ENCODE peak calls at places on chromosomes 3 and 15, in four cellular contexts. R is stomach, T is breast epithelium, N is spleen. L is an unnamed sample.

GRCh38 chr3:147890114-147890513 is 480.9 kb downstream of the ZIC1 start:
- DNase-seq in R (no peak), T (no peak), N (no peak), L (no peak)

GRCh38 chr15:64521201-64521600 is 60.8 kb downstream of the ZNF609 start:
- DNase-seq in N (no peak), R (no peak), T (peak; percentile 73), L (peak; percentile 39)

GRCh38 chr3:193928354-193929209 is 207.4 kb upstream of the HES1 start:
- DNase-seq in R (no peak), T (no peak), N (no peak), L (no peak)

GRCh38 chr15:70906842-70907241 is 14.2 kb downstream of the LRRC49 start:
- DNase-seq in N (no peak), R (no peak), T (no peak), L (no peak)

GRCh38 chr3:169913270-169913780 is 2.0 kb downstream of the SAMD7 start:
- DNase-seq in N (no peak), T (no peak), R (no peak), L (no peak)

GRCh38 chr3:12966847-12967750 is 106.1 kb downstream of the IQSEC1 start:
- DNase-seq in T (no peak), N (no peak), R (no peak), L (no peak)

GRCh38 chr3:169153614-169154013 is 509.9 kb downstream of the MECOM start:
- DNase-seq in T (no peak), R (no peak), N (no peak), L (no peak)

GRCh38 chr3:160653514-160653913 is 23.4 kb upstream of the ARL14 start:
- DNase-seq in T (no peak), N (no peak), R (no peak), L (no peak)

GRCh38 chr3:16203031-16203430 is 28.6 kb downstream of the GALNT15 start:
- DNase-seq in T (no peak), R (no peak), N (no peak), L (no peak)

GRCh38 chr3:99499235-99499798 is 139.1 kb upstream of the COL8A1 start:
- DNase-seq in R (peak; percentile 27), N (no peak), T (no peak), L (no peak)

GRCh38 chr15:39666671-39667070 is 85.8 kb downstream of the THBS1 start:
- DNase-seq in R (no peak), N (no peak), T (no peak), L (no peak)

GRCh38 chr15:29822685-29823459 is 604 bp upstream of the TJP1 start:
- DNase-seq in T (peak; percentile 59), R (peak; percentile 72), N (no peak), L (peak; percentile 57)

GRCh38 chr3:110414851-110415250 is 656.8 kb upstream of the NECTIN3 start:
- DNase-seq in R (no peak), N (no peak), T (no peak), L (no peak)

GRCh38 chr15:72197460-72198409 is at the start of gene GRAMD2A:
- DNase-seq in N (peak; percentile 73), R (peak; percentile 43), T (no peak), L (no peak)

GRCh38 chr3:156480949-156481348 is 74.0 kb downstream of the SSR3 start:
- DNase-seq in R (no peak), N (no peak), T (no peak), L (no peak)

GRCh38 chr3:156483961-156484787 is 70.7 kb downstream of the SSR3 start:
- DNase-seq in R (no peak), T (no peak), N (no peak), L (no peak)

GRCh38 chr3:156479574-156479973 is 75.3 kb downstream of the SSR3 start:
- DNase-seq in R (no peak), T (no peak), N (no peak), L (no peak)

GRCh38 chr3:156483002-156483401 is 71.9 kb downstream of the SSR3 start:
- DNase-seq in N (no peak), T (no peak), R (no peak), L (no peak)

DNA sequence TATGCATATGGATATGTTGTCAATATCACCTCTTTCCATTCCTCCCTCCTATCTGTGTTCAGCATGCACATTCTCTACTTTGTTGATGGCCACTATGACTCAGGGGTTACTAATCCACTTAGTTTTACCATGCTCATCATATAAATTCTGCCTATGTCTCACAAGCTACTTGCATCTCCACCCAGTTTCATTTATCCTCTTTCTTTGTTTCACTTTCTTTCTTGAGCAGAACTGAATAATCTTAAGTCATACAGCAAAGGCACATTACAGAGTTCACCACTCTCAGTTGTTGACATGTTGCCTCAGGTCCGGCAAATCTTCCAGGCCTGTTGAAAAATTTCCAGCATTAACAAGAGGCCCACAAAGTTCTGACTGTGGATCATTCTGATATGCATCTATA is 71.5 kb downstream of the SSR3 start:
- DNase-seq in R (no peak), T (no peak), N (no peak), L (no peak)
- TF ChIP-seq POLR2AphosphoS5 in R (peak; percentile 26), T (no peak), N (no peak), L (no peak)

GRCh38 chr3:63364495-63364894 is 86.4 kb downstream of the SYNPR start:
- DNase-seq in R (no peak), T (no peak), N (no peak), L (no peak)

GRCh38 chr3:63370094-63370493 is 92.0 kb downstream of the SYNPR start:
- DNase-seq in N (no peak), R (no peak), T (no peak), L (no peak)

GRCh38 chr3:63364909-63365308 is 86.8 kb downstream of the SYNPR start:
- DNase-seq in N (no peak), T (no peak), R (no peak), L (no peak)
- TF ChIP-seq CTCF in N (no peak), T (no peak), R (no peak), L (no peak)

GRCh38 chr3:25789596-25790556 is at the start of gene OXSM:
- DNase-seq in R (peak; percentile 91), T (peak; percentile 71), N (peak; percentile 97), L (peak; percentile 83)
- TF ChIP-seq POLR2AphosphoS5 in R (peak; percentile 93), T (peak; percentile 81), N (peak; percentile 97), L (peak; percentile 94)

DNA sequence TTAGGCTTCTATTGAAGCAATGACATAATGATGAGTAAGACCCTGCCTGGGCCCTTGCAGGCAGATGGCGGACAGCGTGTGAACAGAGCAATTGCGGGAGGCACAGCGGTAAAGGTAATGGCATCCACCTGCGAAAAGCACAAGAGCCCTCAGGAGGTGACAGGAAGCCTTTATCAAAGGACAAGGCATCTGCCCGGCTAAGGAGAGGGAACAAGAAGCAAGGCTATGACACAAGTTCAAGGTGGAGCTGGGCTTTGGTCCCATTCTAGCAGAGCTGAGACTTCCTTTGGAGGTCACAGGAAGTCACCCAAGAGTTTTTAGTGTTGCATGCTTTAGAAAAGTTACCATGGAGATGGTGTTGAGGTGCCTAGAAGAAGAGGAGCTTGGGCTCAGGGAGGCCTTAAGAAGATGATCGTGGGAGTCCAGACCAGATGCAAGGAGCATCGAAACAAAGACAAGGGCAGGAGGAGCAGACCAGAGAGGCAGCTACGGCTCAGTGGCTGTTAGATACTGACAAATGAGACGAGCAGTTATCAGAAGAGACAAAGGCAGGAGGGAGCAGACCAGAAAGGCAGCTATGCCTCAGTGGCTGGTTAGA is 34.5 kb downstream of the OSBPL10 start:
- DNase-seq in R (no peak), N (no peak), T (no peak), L (no peak)
- TF ChIP-seq CTCF in R (no peak), N (no peak), T (no peak), L (no peak)

GRCh38 chr15:69078638-69079037 is 64.1 kb downstream of the NOX5 start:
- DNase-seq in R (no peak), N (no peak), T (no peak), L (no peak)

GRCh38 chr15:69075467-69075866 is 61.0 kb downstream of the NOX5 start:
- DNase-seq in N (no peak), T (no peak), R (no peak), L (no peak)

GRCh38 chr15:69071265-69071664 is 56.8 kb downstream of the NOX5 start:
- DNase-seq in T (no peak), N (no peak), R (no peak), L (no peak)

GRCh38 chr15:69074843-69075224 is 60.3 kb downstream of the NOX5 start:
- DNase-seq in N (no peak), R (no peak), T (no peak), L (peak; percentile 24)

DNA sequence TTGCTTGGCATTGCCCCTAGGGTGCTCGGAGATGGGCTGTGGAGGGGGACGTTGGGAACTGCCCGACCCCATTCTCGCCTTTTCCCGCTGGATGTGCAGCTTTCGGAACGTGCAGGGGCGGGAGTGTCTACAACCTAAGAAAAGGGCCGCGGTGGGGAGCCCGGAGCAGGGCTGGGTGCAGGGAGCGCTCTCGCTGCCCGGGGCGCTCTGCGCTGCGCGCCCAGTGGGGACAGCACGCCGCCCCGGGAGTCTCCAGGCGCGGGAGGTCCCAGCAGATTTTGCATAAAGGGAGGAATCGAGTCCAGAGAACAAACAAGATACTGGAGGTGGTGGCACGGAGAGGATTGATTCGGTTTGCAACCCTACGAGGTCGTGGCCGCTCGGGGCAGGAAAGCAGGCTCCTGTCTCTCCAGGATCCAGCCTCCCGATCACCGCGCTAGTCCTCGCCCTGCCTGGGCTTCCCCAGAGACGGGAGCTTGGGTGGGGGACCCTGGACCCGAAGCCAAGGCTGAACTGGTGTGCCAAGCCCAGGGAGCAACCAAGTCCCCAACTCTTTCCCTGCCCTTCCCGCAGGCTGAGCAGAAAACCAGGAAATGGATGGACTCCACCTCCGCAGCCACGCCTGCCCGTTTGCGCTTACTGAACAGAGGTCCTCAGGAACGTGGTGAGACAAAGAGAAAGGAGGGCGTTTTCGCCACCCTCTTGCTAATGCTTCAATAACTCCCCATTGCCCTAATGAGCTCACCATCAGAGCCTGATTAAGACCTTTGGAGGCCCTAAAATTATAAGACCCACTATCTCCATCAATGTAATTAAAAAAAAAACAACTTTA is 59.7 kb downstream of the NOX5 start:
- DNase-seq in N (no peak), T (peak; percentile 44), R (peak; percentile 71), L (peak; percentile 51)
- TF ChIP-seq POLR2AphosphoS5 in N (peak; percentile 47), T (no peak), R (peak; percentile 32), L (no peak)

DNA sequence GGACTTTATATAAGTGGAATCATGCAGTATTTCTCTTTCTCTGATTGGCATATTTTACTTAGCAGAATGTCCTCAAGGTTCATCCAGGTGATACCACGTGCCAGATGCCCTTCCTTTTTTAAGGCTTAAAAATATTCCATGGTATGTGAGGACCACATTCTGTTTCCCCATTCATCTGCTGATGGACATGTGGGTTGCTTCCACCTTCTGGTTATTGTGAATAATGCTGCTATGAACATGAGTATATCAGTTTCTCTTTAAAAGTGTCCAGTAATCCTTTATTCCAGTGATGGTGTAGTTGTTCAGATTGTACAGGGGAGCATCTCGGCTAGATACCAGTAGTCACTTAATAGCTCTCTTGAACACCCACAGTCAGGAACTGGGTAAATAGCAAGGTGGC is 50.4 kb upstream of the ATG7 start:
- DNase-seq in T (no peak), R (no peak), N (no peak), L (no peak)
- TF ChIP-seq CTCF in T (no peak), R (no peak), N (no peak), L (no peak)

DNA sequence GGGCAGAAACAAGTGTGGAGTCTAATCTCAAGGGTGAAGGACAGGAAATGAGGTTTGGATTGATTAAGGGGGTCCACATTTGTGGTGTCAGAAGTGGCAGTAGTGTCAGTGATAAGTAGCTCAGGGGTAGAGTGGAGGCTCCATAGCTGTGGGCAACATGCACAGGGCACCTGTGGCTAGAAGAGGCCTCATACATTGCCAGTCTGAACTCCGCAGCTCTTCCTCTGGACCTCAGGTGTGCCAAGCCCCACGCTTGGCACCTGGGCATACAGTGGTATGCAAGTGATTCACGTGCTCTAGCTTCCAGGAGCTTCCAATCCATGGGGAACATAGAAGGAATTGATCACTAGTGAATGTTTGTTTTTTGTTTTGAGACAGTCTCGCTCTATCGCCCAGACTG is 4.1 kb upstream of the P4HTM start:
- DNase-seq in R (no peak), N (no peak), T (no peak), L (no peak)
- TF ChIP-seq POLR2AphosphoS5 in R (no peak), N (no peak), T (no peak), L (no peak)